ENCODE peak calls at places on chromosomes 1 and 21, in seven cellular contexts. L is mesothelial cell of epicardium; B is HT1080; V is NCI-H2107; U is NCI-H146; Q is activated CD8-positive, alpha-beta memory T cell treated with anti-CD3 and anti-CD28 coated beads for 48 hours; A is T-helper 17 cell. I is an unnamed sample.

GRCh38 chr21:46459356-46460112 is 843 bp downstream of the DIP2A start:
- DNase-seq in L (no peak), B (peak; percentile 21), V (no peak), U (no peak), Q (no peak), A (no peak), I (no peak)

GRCh38 chr1:175338447-175339135 is 146.0 kb upstream of the KIAA0040 start:
- DNase-seq in L (no peak), B (peak; percentile 13), V (no peak), U (no peak), Q (peak; percentile 14), A (peak; percentile 40), I (no peak)

GRCh38 chr1:228303596-228303995 is 95.8 kb downstream of the OBSCN start:
- DNase-seq in L (no peak), B (no peak), V (no peak), U (no peak), Q (no peak), A (no peak), I (no peak)

GRCh38 chr1:206832352-206832751 is 33.1 kb upstream of the IL20 start:
- DNase-seq in L (no peak), B (no peak), V (no peak), U (no peak), Q (no peak), A (no peak), I (no peak)

GRCh38 chr1:206664740-206665139 is 20.0 kb upstream of the MAPKAPK2 start:
- DNase-seq in L (no peak), B (no peak), V (no peak), U (no peak), Q (no peak), A (no peak), I (no peak)

GRCh38 chr1:230698130-230698529 is 15.8 kb downstream of the AGT start:
- DNase-seq in L (no peak), B (no peak), V (no peak), U (no peak), Q (no peak), A (no peak), I (no peak)

GRCh38 chr1:20074725-20075171 is 4.8 kb downstream of the PLA2G5 start:
- DNase-seq in L (no peak), B (no peak), V (no peak), U (no peak), Q (no peak), A (no peak), I (no peak)

GRCh38 chr1:55057270-55057955 is 18.1 kb downstream of the PCSK9 start:
- DNase-seq in L (no peak), B (no peak), V (no peak), U (no peak), Q (no peak), A (no peak), I (no peak)

I was measured in NCI-H510A.